ENCODE peak calls at places on chromosomes 11 and 22, in ten cellular contexts. G, O, E, F, X, I, T, C, D and K are unnamed samples.

GRCh38 chr22:22671506-22671905 is 27.1 kb downstream of the GGTLC2 start:
- DNase-seq in D (no peak), F (no peak), O (no peak), G (no peak), C (no peak), E (no peak), X (no peak), I (no peak), T (no peak), K (no peak)

GRCh38 chr11:6206456-6207180 is 1.3 kb downstream of the C11orf42 start:
- DNase-seq in G (no peak), O (no peak), D (no peak), F (no peak), E (no peak), I (no peak), X (no peak), T (no peak), C (no peak), K (no peak)

GRCh38 chr11:16881074-16881709 is 133.0 kb downstream of the PLEKHA7 start:
- DNase-seq in F (no peak), I (no peak), T (no peak), X (peak; percentile 30), D (no peak), E (no peak), C (no peak), O (peak; percentile 76), G (no peak), K (no peak)

GRCh38 chr11:131495417-131495816 is 125.0 kb downstream of the NTM start:
- DNase-seq in I (no peak), G (no peak), F (no peak), E (no peak), D (no peak), T (no peak), O (peak; percentile 84), C (no peak), X (no peak), K (peak; percentile 72)

GRCh38 chr22:25085156-25085555 is 114.5 kb upstream of the CRYBB3 start:
- DNase-seq in T (no peak), O (no peak), E (no peak), G (no peak), F (no peak), I (no peak), C (no peak), X (no peak), D (no peak), K (no peak)

GRCh38 chr11:13169709-13170108 is 107.9 kb upstream of the BMAL1 start:
- DNase-seq in X (no peak), E (no peak), C (no peak), F (no peak), G (no peak), T (no peak), I (no peak), D (peak; percentile 48), O (no peak), K (no peak)

GRCh38 chr11:8873966-8874365 is 37.0 kb upstream of the AKIP1 start:
- DNase-seq in C (no peak), D (no peak), O (no peak), T (no peak), G (no peak), X (no peak), E (no peak), F (no peak), I (no peak), K (no peak)

GRCh38 chr11:109320595-109320994 is 101.4 kb upstream of the C11orf87 start:
- DNase-seq in G (no peak), E (no peak), O (no peak), T (no peak), X (no peak), F (no peak), D (peak; percentile 57), I (no peak), C (no peak), K (no peak)

GRCh38 chr22:27213766-27214581 is 556.6 kb downstream of the MIAT start:
- DNase-seq in I (no peak), T (peak; percentile 29), E (no peak), O (no peak), G (no peak), X (no peak), F (no peak), D (no peak), C (no peak), K (peak; percentile 74)

GRCh38 chr22:27214691-27215090 is 557.3 kb downstream of the MIAT start:
- DNase-seq in X (no peak), G (no peak), C (no peak), I (no peak), D (no peak), O (no peak), E (no peak), T (no peak), F (no peak), K (no peak)

GRCh38 chr22:27212081-27212480 is 554.7 kb downstream of the MIAT start:
- DNase-seq in O (no peak), T (no peak), C (no peak), I (no peak), G (no peak), E (no peak), X (no peak), D (no peak), F (no peak), K (no peak)

GRCh38 chr22:27213291-27213690 is 555.9 kb downstream of the MIAT start:
- DNase-seq in O (no peak), D (no peak), X (no peak), G (no peak), I (no peak), C (no peak), E (no peak), T (no peak), F (no peak), K (no peak)

DNA sequence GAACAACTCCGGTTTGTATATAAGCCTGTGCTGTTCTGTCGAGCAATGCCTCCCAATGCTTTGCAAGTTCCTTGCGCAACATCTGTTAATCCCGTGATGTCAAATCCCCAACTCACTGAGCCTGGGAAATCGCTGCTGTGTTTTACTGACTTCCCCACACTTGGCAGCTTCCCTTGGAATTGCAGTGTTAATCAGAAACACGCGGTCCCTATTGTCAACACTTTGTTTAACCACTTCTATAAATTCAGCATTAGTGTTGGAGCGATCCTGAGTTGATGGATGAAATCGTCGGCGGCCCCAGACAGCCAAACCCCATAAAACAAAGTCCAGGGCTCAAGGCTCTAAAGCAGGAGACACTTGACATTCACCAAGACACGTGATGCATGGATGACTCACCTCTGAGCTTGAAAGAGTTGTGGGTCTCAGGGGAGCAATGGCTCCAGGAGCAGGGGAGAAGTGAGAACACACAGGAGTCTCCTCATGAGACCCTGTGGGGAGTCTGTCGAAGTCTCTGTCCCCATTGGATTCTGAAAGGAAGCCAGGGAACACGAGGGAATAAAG is 555.3 kb downstream of the MIAT start:
- DNase-seq in E (no peak), C (no peak), O (no peak), I (no peak), T (no peak), X (no peak), F (no peak), D (no peak), G (no peak), K (peak; percentile 85)
- TF ChIP-seq POLR2AphosphoS5 in E (no peak), C (no peak), O (peak; percentile 42), I (no peak), T (peak; percentile 59), X (no peak), F (no peak), D (no peak), G (no peak), K (peak; percentile 47)

GRCh38 chr11:74443071-74443864 is 24.1 kb downstream of the KCNE3 start:
- DNase-seq in C (no peak), I (no peak), O (peak; percentile 68), F (no peak), G (peak; percentile 56), E (no peak), T (no peak), X (peak; percentile 44), D (peak; percentile 19), K (no peak)

GRCh38 chr11:74444173-74444832 is 23.0 kb downstream of the KCNE3 start:
- DNase-seq in F (no peak), E (no peak), X (peak; percentile 27), G (no peak), T (no peak), I (no peak), C (no peak), D (no peak), O (peak; percentile 28), K (no peak)

GRCh38 chr11:74446445-74446844 is 20.9 kb downstream of the KCNE3 start:
- DNase-seq in F (no peak), D (no peak), I (no peak), O (no peak), G (no peak), C (no peak), E (no peak), T (no peak), X (no peak), K (no peak)

GRCh38 chr11:74438681-74439080 is 28.7 kb downstream of the KCNE3 start:
- DNase-seq in C (no peak), D (no peak), T (no peak), I (no peak), G (no peak), O (no peak), X (no peak), E (no peak), F (no peak), K (no peak)

GRCh38 chr11:74442601-74443000 is 24.7 kb downstream of the KCNE3 start:
- DNase-seq in I (no peak), X (no peak), G (no peak), C (no peak), D (no peak), E (no peak), T (no peak), O (no peak), F (no peak), K (no peak)
- TF ChIP-seq POLR2AphosphoS5 in I (no peak), X (no peak), G (no peak), C (no peak), D (no peak), E (no peak), T (no peak), O (no peak), F (no peak), K (no peak)

DNA sequence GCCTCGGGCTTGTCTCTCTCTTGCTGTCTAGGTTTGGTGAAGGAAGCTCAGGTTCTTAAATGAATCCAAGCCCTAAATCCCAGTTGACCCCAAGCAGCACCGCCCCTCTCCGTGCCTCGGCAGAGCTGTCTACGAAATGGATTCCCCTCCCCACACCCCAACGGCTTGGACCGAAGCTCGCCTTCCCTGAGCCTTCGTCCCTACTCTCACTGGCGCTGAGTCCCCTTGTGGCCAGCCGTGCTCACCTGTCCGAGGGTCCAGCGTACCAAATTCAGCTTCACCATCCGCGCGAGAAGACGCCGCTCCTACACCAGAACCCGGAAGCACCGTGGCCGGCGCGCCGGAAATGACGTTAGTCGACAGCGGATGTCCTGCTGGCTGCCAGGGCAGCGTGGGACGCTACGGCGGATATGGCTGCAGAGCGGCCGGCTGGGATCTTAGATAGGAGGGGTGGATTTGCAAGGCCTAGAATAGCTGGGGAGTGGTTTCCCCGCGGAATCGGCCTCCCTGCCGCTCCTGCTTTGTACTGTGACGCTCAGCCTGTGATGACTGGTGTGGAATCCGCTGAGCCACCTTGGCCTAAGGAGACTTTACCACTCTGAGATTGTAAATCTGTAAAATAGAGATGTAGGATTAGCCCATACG is at the start of gene TFIP11:
- DNase-seq in T (peak; percentile 99), G (peak; percentile 94), X (peak; percentile 99), I (peak; percentile 98), E (peak; percentile 79), F (peak; percentile 84), O (peak; percentile 97), C (peak; percentile 56), D (peak; percentile 87), K (peak; percentile 97)
- TF ChIP-seq POLR2AphosphoS5 in T (peak; percentile 98), G (peak; percentile 89), X (peak; percentile 80), I (peak; percentile 99), E (peak; percentile 74), F (peak; percentile 86), O (peak; percentile 89), C (peak; percentile 92), D (peak; percentile 80), K (peak; percentile 80)

GRCh38 chr22:36379593-36380361 is 8.0 kb downstream of the MYH9 start:
- DNase-seq in X (no peak), G (no peak), F (no peak), O (no peak), D (no peak), T (no peak), I (peak; percentile 89), E (no peak), C (no peak), K (no peak)

GRCh38 chr22:36384766-36385400 is 2.9 kb downstream of the MYH9 start:
- DNase-seq in C (no peak), I (no peak), O (no peak), D (no peak), G (no peak), X (peak; percentile 75), F (no peak), T (no peak), E (no peak), K (no peak)

GRCh38 chr22:36383110-36383581 is 4.6 kb downstream of the MYH9 start:
- DNase-seq in C (peak; percentile 89), O (peak; percentile 68), D (no peak), X (no peak), G (no peak), E (no peak), I (peak; percentile 85), F (peak; percentile 55), T (no peak), K (no peak)

GRCh38 chr22:36378080-36378788 is 9.5 kb downstream of the MYH9 start:
- DNase-seq in I (no peak), C (no peak), O (no peak), F (no peak), E (no peak), G (no peak), T (no peak), D (no peak), X (no peak), K (no peak)

DNA sequence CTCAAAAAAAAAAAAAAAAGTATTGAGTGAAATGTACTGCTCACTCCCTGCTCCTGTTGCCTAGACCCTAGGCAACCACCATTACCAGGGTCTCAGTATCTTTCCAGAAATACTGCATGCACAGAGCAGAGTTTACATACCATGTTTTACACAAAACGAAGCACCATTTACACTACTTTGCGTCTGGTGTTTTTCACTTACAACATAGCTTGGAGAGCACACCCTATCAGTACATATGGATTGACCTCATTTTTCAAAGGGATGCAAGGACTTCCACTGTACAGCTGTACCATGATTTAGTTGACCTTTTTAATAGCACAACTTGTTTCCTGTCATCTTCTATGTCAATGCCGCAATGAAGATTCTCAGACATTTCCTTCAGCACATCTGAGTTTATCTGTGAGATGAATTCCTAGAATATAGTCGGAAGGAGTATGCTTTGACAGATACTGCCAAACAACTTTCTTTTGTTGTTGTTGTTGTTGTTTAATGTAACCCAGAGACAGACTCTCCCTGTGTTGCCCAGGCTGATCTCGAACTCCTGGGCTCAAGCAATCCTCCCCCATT is 6.2 kb downstream of the MYH9 start:
- DNase-seq in D (no peak), F (no peak), C (no peak), O (no peak), X (no peak), E (no peak), G (no peak), T (no peak), I (no peak), K (no peak)
- TF ChIP-seq POLR2AphosphoS5 in D (no peak), F (no peak), C (peak; percentile 49), O (peak; percentile 23), X (no peak), E (peak; percentile 51), G (no peak), T (no peak), I (no peak), K (no peak)